ENCODE peak calls at places on chromosomes 16 and 17, in seven cellular contexts. One of them, this sample, is unnamed.

GRCh38 chr17:45262516-45263476 is 902 bp upstream of the SPATA32 start:
- DNase-seq in A549: no peak
- DNase-seq in bronchial epithelial cell: peak
- DNase-seq in HL-60: no peak
- DNase-seq in NCI-H1092: no peak
- DNase-seq in activated naive CD4-positive, alpha-beta T cell treated with anti-CD3 and anti-CD28 coated beads for 36 hours: peak
- DNase-seq in KG1: no peak
- DNase-seq in this sample: no peak

GRCh38 chr17:3531266-3532101 is 26.1 kb downstream of the TRPV3 start:
- DNase-seq in A549: no peak
- DNase-seq in bronchial epithelial cell: no peak
- DNase-seq in HL-60: no peak
- DNase-seq in NCI-H1092: no peak
- DNase-seq in activated naive CD4-positive, alpha-beta T cell treated with anti-CD3 and anti-CD28 coated beads for 36 hours: no peak
- DNase-seq in KG1: no peak
- DNase-seq in this sample: no peak

GRCh38 chr17:2955931-2956582 is 107.3 kb downstream of the OR1D5 start:
- DNase-seq in A549: no peak
- DNase-seq in bronchial epithelial cell: no peak
- DNase-seq in HL-60: no peak
- DNase-seq in NCI-H1092: no peak
- DNase-seq in activated naive CD4-positive, alpha-beta T cell treated with anti-CD3 and anti-CD28 coated beads for 36 hours: no peak
- DNase-seq in KG1: no peak
- DNase-seq in this sample: no peak

GRCh38 chr17:61364463-61364846 is 35.2 kb upstream of the TBX2 start:
- DNase-seq in A549: no peak
- DNase-seq in bronchial epithelial cell: no peak
- DNase-seq in HL-60: no peak
- DNase-seq in NCI-H1092: no peak
- DNase-seq in activated naive CD4-positive, alpha-beta T cell treated with anti-CD3 and anti-CD28 coated beads for 36 hours: no peak
- DNase-seq in KG1: no peak
- DNase-seq in this sample: no peak

GRCh38 chr16:9957433-9957832 is 224.8 kb downstream of the GRIN2A start:
- DNase-seq in A549: no peak
- DNase-seq in bronchial epithelial cell: no peak
- DNase-seq in HL-60: no peak
- DNase-seq in NCI-H1092: no peak
- DNase-seq in activated naive CD4-positive, alpha-beta T cell treated with anti-CD3 and anti-CD28 coated beads for 36 hours: no peak
- DNase-seq in KG1: no peak
- DNase-seq in this sample: no peak

GRCh38 chr17:82816358-82816757 is 23.5 kb downstream of the ZNF750 start:
- DNase-seq in A549: no peak
- DNase-seq in bronchial epithelial cell: no peak
- DNase-seq in HL-60: no peak
- DNase-seq in NCI-H1092: no peak
- DNase-seq in activated naive CD4-positive, alpha-beta T cell treated with anti-CD3 and anti-CD28 coated beads for 36 hours: no peak
- DNase-seq in KG1: no peak
- DNase-seq in this sample: no peak

GRCh38 chr17:59798111-59798510 is 90.7 kb downstream of the VMP1 start:
- DNase-seq in A549: no peak
- DNase-seq in bronchial epithelial cell: no peak
- DNase-seq in HL-60: no peak
- DNase-seq in NCI-H1092: no peak
- DNase-seq in activated naive CD4-positive, alpha-beta T cell treated with anti-CD3 and anti-CD28 coated beads for 36 hours: no peak
- DNase-seq in KG1: no peak
- DNase-seq in this sample: no peak

GRCh38 chr16:88768041-88768876 is 16.8 kb downstream of the PIEZO1 start:
- DNase-seq in A549: no peak
- DNase-seq in bronchial epithelial cell: no peak
- DNase-seq in HL-60: no peak
- DNase-seq in NCI-H1092: peak
- DNase-seq in activated naive CD4-positive, alpha-beta T cell treated with anti-CD3 and anti-CD28 coated beads for 36 hours: no peak
- DNase-seq in KG1: no peak
- DNase-seq in this sample: no peak

GRCh38 chr16:57721356-57721755 is 14.2 kb upstream of the KATNB1 start:
- DNase-seq in A549: no peak
- DNase-seq in bronchial epithelial cell: no peak
- DNase-seq in HL-60: no peak
- DNase-seq in NCI-H1092: no peak
- DNase-seq in activated naive CD4-positive, alpha-beta T cell treated with anti-CD3 and anti-CD28 coated beads for 36 hours: no peak
- DNase-seq in KG1: no peak
- DNase-seq in this sample: no peak

GRCh38 chr17:40322417-40323315 is 13.7 kb downstream of the RARA start:
- DNase-seq in A549: peak
- DNase-seq in bronchial epithelial cell: peak
- DNase-seq in HL-60: peak
- DNase-seq in NCI-H1092: no peak
- DNase-seq in activated naive CD4-positive, alpha-beta T cell treated with anti-CD3 and anti-CD28 coated beads for 36 hours: peak
- DNase-seq in KG1: peak
- DNase-seq in this sample: peak

GRCh38 chr17:354651-355556 is 2.3 kb upstream of the RPH3AL start:
- DNase-seq in A549: no peak
- DNase-seq in bronchial epithelial cell: peak
- DNase-seq in HL-60: no peak
- DNase-seq in NCI-H1092: no peak
- DNase-seq in activated naive CD4-positive, alpha-beta T cell treated with anti-CD3 and anti-CD28 coated beads for 36 hours: no peak
- DNase-seq in KG1: no peak
- DNase-seq in this sample: no peak

GRCh38 chr17:50909765-50910661 is 43.9 kb upstream of the TOB1 start:
- DNase-seq in A549: no peak
- DNase-seq in bronchial epithelial cell: no peak
- DNase-seq in HL-60: peak
- DNase-seq in NCI-H1092: no peak
- DNase-seq in activated naive CD4-positive, alpha-beta T cell treated with anti-CD3 and anti-CD28 coated beads for 36 hours: peak
- DNase-seq in KG1: no peak
- DNase-seq in this sample: no peak

GRCh38 chr17:48596735-48597491 is 3.3 kb upstream of the HOXB5 start:
- DNase-seq in A549: no peak
- DNase-seq in bronchial epithelial cell: no peak
- DNase-seq in HL-60: no peak
- DNase-seq in NCI-H1092: peak
- DNase-seq in activated naive CD4-positive, alpha-beta T cell treated with anti-CD3 and anti-CD28 coated beads for 36 hours: peak
- DNase-seq in KG1: no peak
- DNase-seq in this sample: no peak

GRCh38 chr16:85750827-85751641 is at the start of gene C16orf74:
- DNase-seq in A549: peak
- DNase-seq in bronchial epithelial cell: peak
- DNase-seq in HL-60: no peak
- DNase-seq in NCI-H1092: no peak
- DNase-seq in activated naive CD4-positive, alpha-beta T cell treated with anti-CD3 and anti-CD28 coated beads for 36 hours: no peak
- DNase-seq in KG1: no peak
- DNase-seq in this sample: peak

GRCh38 chr16:720990-721764 is at the start of gene ANTKMT:
- DNase-seq in A549: peak
- DNase-seq in bronchial epithelial cell: peak
- DNase-seq in HL-60: peak
- DNase-seq in NCI-H1092: peak
- DNase-seq in activated naive CD4-positive, alpha-beta T cell treated with anti-CD3 and anti-CD28 coated beads for 36 hours: peak
- DNase-seq in KG1: peak
- DNase-seq in this sample: peak

GRCh38 chr16:27417047-27417671 is 15.2 kb downstream of the IL21R start:
- DNase-seq in A549: no peak
- DNase-seq in bronchial epithelial cell: no peak
- DNase-seq in HL-60: no peak
- DNase-seq in NCI-H1092: no peak
- DNase-seq in activated naive CD4-positive, alpha-beta T cell treated with anti-CD3 and anti-CD28 coated beads for 36 hours: peak
- DNase-seq in KG1: no peak
- DNase-seq in this sample: no peak

GRCh38 chr17:8923762-8924161 is 41.7 kb downstream of the PIK3R5 start:
- DNase-seq in A549: no peak
- DNase-seq in bronchial epithelial cell: no peak
- DNase-seq in HL-60: peak
- DNase-seq in NCI-H1092: no peak
- DNase-seq in activated naive CD4-positive, alpha-beta T cell treated with anti-CD3 and anti-CD28 coated beads for 36 hours: no peak
- DNase-seq in KG1: no peak
- DNase-seq in this sample: no peak

GRCh38 chr17:38958326-38958725 is 8.9 kb downstream of the FBXO47 start:
- DNase-seq in A549: no peak
- DNase-seq in bronchial epithelial cell: no peak
- DNase-seq in HL-60: no peak
- DNase-seq in NCI-H1092: no peak
- DNase-seq in activated naive CD4-positive, alpha-beta T cell treated with anti-CD3 and anti-CD28 coated beads for 36 hours: no peak
- DNase-seq in KG1: no peak
- DNase-seq in this sample: no peak

GRCh38 chr16:12729448-12729847 is 74.2 kb downstream of the CPPED1 start:
- DNase-seq in A549: no peak
- DNase-seq in bronchial epithelial cell: no peak
- DNase-seq in HL-60: no peak
- DNase-seq in NCI-H1092: no peak
- DNase-seq in activated naive CD4-positive, alpha-beta T cell treated with anti-CD3 and anti-CD28 coated beads for 36 hours: no peak
- DNase-seq in KG1: no peak
- DNase-seq in this sample: peak

GRCh38 chr17:56313201-56313600 is 159.9 kb downstream of the ANKFN1 start:
- DNase-seq in A549: no peak
- DNase-seq in bronchial epithelial cell: no peak
- DNase-seq in HL-60: peak
- DNase-seq in NCI-H1092: no peak
- DNase-seq in activated naive CD4-positive, alpha-beta T cell treated with anti-CD3 and anti-CD28 coated beads for 36 hours: no peak
- DNase-seq in KG1: no peak
- DNase-seq in this sample: no peak

GRCh38 chr17:40016692-40017000 is 1.4 kb downstream of the CSF3 start:
- DNase-seq in A549: no peak
- DNase-seq in bronchial epithelial cell: no peak
- DNase-seq in HL-60: no peak
- DNase-seq in NCI-H1092: no peak
- DNase-seq in activated naive CD4-positive, alpha-beta T cell treated with anti-CD3 and anti-CD28 coated beads for 36 hours: no peak
- DNase-seq in KG1: no peak
- DNase-seq in this sample: no peak

GRCh38 chr17:15123593-15124590 is 141.2 kb downstream of the PMP22 start:
- DNase-seq in A549: no peak
- DNase-seq in bronchial epithelial cell: peak
- DNase-seq in HL-60: no peak
- DNase-seq in NCI-H1092: no peak
- DNase-seq in activated naive CD4-positive, alpha-beta T cell treated with anti-CD3 and anti-CD28 coated beads for 36 hours: no peak
- DNase-seq in KG1: no peak
- DNase-seq in this sample: no peak

GRCh38 chr17:4497101-4497824 is 1.4 kb upstream of the SPNS2 start:
- DNase-seq in A549: peak
- DNase-seq in bronchial epithelial cell: peak
- DNase-seq in HL-60: no peak
- DNase-seq in NCI-H1092: no peak
- DNase-seq in activated naive CD4-positive, alpha-beta T cell treated with anti-CD3 and anti-CD28 coated beads for 36 hours: no peak
- DNase-seq in KG1: no peak
- DNase-seq in this sample: peak

GRCh38 chr16:30582611-30583340 is 2.7 kb downstream of the ZNF785 start:
- DNase-seq in A549: no peak
- DNase-seq in bronchial epithelial cell: no peak
- DNase-seq in HL-60: no peak
- DNase-seq in NCI-H1092: no peak
- DNase-seq in activated naive CD4-positive, alpha-beta T cell treated with anti-CD3 and anti-CD28 coated beads for 36 hours: no peak
- DNase-seq in KG1: no peak
- DNase-seq in this sample: no peak

GRCh38 chr16:11163761-11164261 is 92.2 kb downstream of the SOCS1 start:
- DNase-seq in A549: no peak
- DNase-seq in bronchial epithelial cell: no peak
- DNase-seq in HL-60: no peak
- DNase-seq in NCI-H1092: no peak
- DNase-seq in activated naive CD4-positive, alpha-beta T cell treated with anti-CD3 and anti-CD28 coated beads for 36 hours: no peak
- DNase-seq in KG1: no peak
- DNase-seq in this sample: no peak

GRCh38 chr17:36117505-36118382 is 14.1 kb downstream of the CCL4 start:
- DNase-seq in A549: no peak
- DNase-seq in bronchial epithelial cell: no peak
- DNase-seq in HL-60: no peak
- DNase-seq in NCI-H1092: no peak
- DNase-seq in activated naive CD4-positive, alpha-beta T cell treated with anti-CD3 and anti-CD28 coated beads for 36 hours: peak
- DNase-seq in KG1: no peak
- DNase-seq in this sample: no peak

GRCh38 chr16:21277927-21278706 is at the start of gene CRYM:
- DNase-seq in A549: peak
- DNase-seq in bronchial epithelial cell: peak
- DNase-seq in HL-60: peak
- DNase-seq in NCI-H1092: peak
- DNase-seq in activated naive CD4-positive, alpha-beta T cell treated with anti-CD3 and anti-CD28 coated beads for 36 hours: peak
- DNase-seq in KG1: no peak
- DNase-seq in this sample: peak

GRCh38 chr16:88790312-88791150 is 5.5 kb upstream of the PIEZO1 start:
- DNase-seq in A549: no peak
- DNase-seq in bronchial epithelial cell: no peak
- DNase-seq in HL-60: peak
- DNase-seq in NCI-H1092: no peak
- DNase-seq in activated naive CD4-positive, alpha-beta T cell treated with anti-CD3 and anti-CD28 coated beads for 36 hours: peak
- DNase-seq in KG1: peak
- DNase-seq in this sample: no peak

GRCh38 chr17:869567-870530 is 87.7 kb downstream of the MRM3 start:
- DNase-seq in A549: peak
- DNase-seq in bronchial epithelial cell: peak
- DNase-seq in HL-60: no peak
- DNase-seq in NCI-H1092: no peak
- DNase-seq in activated naive CD4-positive, alpha-beta T cell treated with anti-CD3 and anti-CD28 coated beads for 36 hours: no peak
- DNase-seq in KG1: no peak
- DNase-seq in this sample: peak